ENCODE peak calls at places on chromosomes 3 and 15, in six cellular contexts. One of them, this sample, is unnamed.

GRCh38 chr3:127775398-127776109 is 46.8 kb downstream of the MGLL start:
- DNase-seq in A549: no peak
- DNase-seq in HepG2: no peak
- DNase-seq in endothelial cell of umbilical vein: peak
- DNase-seq in K562: no peak
- DNase-seq in GM12878: no peak
- DNase-seq in this sample: peak

GRCh38 chr3:153959321-153959717 is 161.9 kb upstream of the ARHGEF26 start:
- DNase-seq in A549: no peak
- DNase-seq in HepG2: no peak
- DNase-seq in endothelial cell of umbilical vein: no peak
- DNase-seq in K562: no peak
- DNase-seq in GM12878: no peak
- DNase-seq in this sample: no peak

GRCh38 chr3:114093001-114093350 is 36.4 kb downstream of the QTRT2 start:
- DNase-seq in A549: no peak
- DNase-seq in HepG2: no peak
- DNase-seq in endothelial cell of umbilical vein: no peak
- DNase-seq in K562: no peak
- DNase-seq in GM12878: no peak
- DNase-seq in this sample: no peak

GRCh38 chr3:183481582-183481981 is 53.2 kb upstream of the MCF2L2 start:
- DNase-seq in A549: no peak
- DNase-seq in HepG2: no peak
- DNase-seq in endothelial cell of umbilical vein: no peak
- DNase-seq in K562: no peak
- DNase-seq in GM12878: no peak
- DNase-seq in this sample: no peak

GRCh38 chr3:126618021-126618420 is 36.9 kb downstream of the TXNRD3 start:
- DNase-seq in A549: no peak
- DNase-seq in HepG2: no peak
- DNase-seq in endothelial cell of umbilical vein: no peak
- DNase-seq in K562: no peak
- DNase-seq in GM12878: no peak
- DNase-seq in this sample: no peak

GRCh38 chr15:69908518-69909420 is 188.9 kb downstream of the TLE3 start:
- DNase-seq in A549: no peak
- DNase-seq in HepG2: no peak
- DNase-seq in endothelial cell of umbilical vein: no peak
- DNase-seq in K562: no peak
- DNase-seq in GM12878: no peak
- DNase-seq in this sample: no peak

GRCh38 chr15:31328999-31329639 is 2.5 kb downstream of the KLF13 start:
- DNase-seq in A549: no peak
- DNase-seq in HepG2: no peak
- DNase-seq in endothelial cell of umbilical vein: no peak
- DNase-seq in K562: peak
- DNase-seq in GM12878: no peak
- DNase-seq in this sample: no peak

GRCh38 chr3:194680888-194681615 is 4.6 kb upstream of the FAM43A start:
- DNase-seq in A549: no peak
- DNase-seq in HepG2: no peak
- DNase-seq in endothelial cell of umbilical vein: no peak
- DNase-seq in K562: no peak
- DNase-seq in GM12878: no peak
- DNase-seq in this sample: no peak

GRCh38 chr3:138578961-138579574 is 15.0 kb downstream of the CEP70 start:
- DNase-seq in A549: no peak
- DNase-seq in HepG2: no peak
- DNase-seq in endothelial cell of umbilical vein: no peak
- DNase-seq in K562: peak
- DNase-seq in GM12878: no peak
- DNase-seq in this sample: no peak

GRCh38 chr3:40179016-40179415 is 130.5 kb upstream of the EIF1B start:
- DNase-seq in A549: peak
- DNase-seq in HepG2: peak
- DNase-seq in endothelial cell of umbilical vein: peak
- DNase-seq in K562: peak
- DNase-seq in GM12878: no peak
- DNase-seq in this sample: peak

GRCh38 chr3:55282994-55283393 is 204.1 kb downstream of the WNT5A start:
- DNase-seq in A549: no peak
- DNase-seq in HepG2: no peak
- DNase-seq in endothelial cell of umbilical vein: no peak
- DNase-seq in K562: no peak
- DNase-seq in GM12878: no peak
- DNase-seq in this sample: no peak

GRCh38 chr3:15159501-15160136 is 46.4 kb upstream of the CAPN7 start:
- DNase-seq in A549: no peak
- DNase-seq in HepG2: peak
- DNase-seq in endothelial cell of umbilical vein: peak
- DNase-seq in K562: no peak
- DNase-seq in GM12878: peak
- DNase-seq in this sample: peak

GRCh38 chr3:136120373-136121348 is 75.5 kb downstream of the MSL2 start:
- DNase-seq in A549: no peak
- DNase-seq in HepG2: no peak
- DNase-seq in endothelial cell of umbilical vein: no peak
- DNase-seq in K562: no peak
- DNase-seq in GM12878: no peak
- DNase-seq in this sample: no peak

GRCh38 chr3:5787863-5788488 is 600.5 kb downstream of the EDEM1 start:
- DNase-seq in A549: no peak
- DNase-seq in HepG2: no peak
- DNase-seq in endothelial cell of umbilical vein: no peak
- DNase-seq in K562: peak
- DNase-seq in GM12878: no peak
- DNase-seq in this sample: peak

GRCh38 chr15:34365073-34365825 is 1.7 kb downstream of the LPCAT4 start:
- DNase-seq in A549: no peak
- DNase-seq in HepG2: no peak
- DNase-seq in endothelial cell of umbilical vein: no peak
- DNase-seq in K562: no peak
- DNase-seq in GM12878: no peak
- DNase-seq in this sample: peak

GRCh38 chr3:39107056-39107873 is at the start of the genes GORASP1 and TTC21A:
- DNase-seq in A549: peak
- DNase-seq in HepG2: peak
- DNase-seq in endothelial cell of umbilical vein: peak
- DNase-seq in K562: peak
- DNase-seq in GM12878: no peak
- DNase-seq in this sample: peak

GRCh38 chr3:30232546-30232945 is 373.9 kb upstream of the TGFBR2 start:
- DNase-seq in A549: no peak
- DNase-seq in HepG2: no peak
- DNase-seq in endothelial cell of umbilical vein: no peak
- DNase-seq in K562: no peak
- DNase-seq in GM12878: no peak
- DNase-seq in this sample: no peak

GRCh38 chr15:32990071-32990470 is 204.4 kb downstream of the FMN1 start:
- DNase-seq in A549: no peak
- DNase-seq in HepG2: no peak
- DNase-seq in endothelial cell of umbilical vein: no peak
- DNase-seq in K562: no peak
- DNase-seq in GM12878: no peak
- DNase-seq in this sample: no peak

GRCh38 chr15:32994810-32995424 is 199.6 kb downstream of the FMN1 start:
- DNase-seq in A549: peak
- DNase-seq in HepG2: peak
- DNase-seq in endothelial cell of umbilical vein: peak
- DNase-seq in K562: peak
- DNase-seq in GM12878: no peak
- DNase-seq in this sample: peak

GRCh38 chr15:32998182-32998581 is 196.3 kb downstream of the FMN1 start:
- DNase-seq in A549: no peak
- DNase-seq in HepG2: no peak
- DNase-seq in endothelial cell of umbilical vein: no peak
- DNase-seq in K562: no peak
- DNase-seq in GM12878: no peak
- DNase-seq in this sample: no peak

GRCh38 chr15:32991544-32992192 is 202.8 kb downstream of the FMN1 start:
- DNase-seq in A549: no peak
- DNase-seq in HepG2: no peak
- DNase-seq in endothelial cell of umbilical vein: no peak
- DNase-seq in K562: no peak
- DNase-seq in GM12878: no peak
- DNase-seq in this sample: no peak

GRCh38 chr15:32993285-32993684 is 201.2 kb downstream of the FMN1 start:
- DNase-seq in A549: peak
- DNase-seq in HepG2: no peak
- DNase-seq in endothelial cell of umbilical vein: no peak
- DNase-seq in K562: no peak
- DNase-seq in GM12878: no peak
- DNase-seq in this sample: peak
- TF ChIP-seq MYC in A549: no peak
- TF ChIP-seq MYC in HepG2: no peak
- TF ChIP-seq MYC in endothelial cell of umbilical vein: no peak
- TF ChIP-seq MYC in K562: no peak
- TF ChIP-seq MYC in GM12878: no peak
- TF ChIP-seq MYC in this sample: no peak

GRCh38 chr3:12963869-12964712 is 109.1 kb downstream of the IQSEC1 start:
- DNase-seq in A549: no peak
- DNase-seq in HepG2: peak
- DNase-seq in endothelial cell of umbilical vein: peak
- DNase-seq in K562: peak
- DNase-seq in GM12878: no peak
- DNase-seq in this sample: no peak

GRCh38 chr3:12965999-12966846 is 107.0 kb downstream of the IQSEC1 start:
- DNase-seq in A549: no peak
- DNase-seq in HepG2: no peak
- DNase-seq in endothelial cell of umbilical vein: peak
- DNase-seq in K562: no peak
- DNase-seq in GM12878: no peak
- DNase-seq in this sample: no peak

GRCh38 chr3:12966847-12967750 is 106.1 kb downstream of the IQSEC1 start:
- DNase-seq in A549: no peak
- DNase-seq in HepG2: no peak
- DNase-seq in endothelial cell of umbilical vein: peak
- DNase-seq in K562: peak
- DNase-seq in GM12878: no peak
- DNase-seq in this sample: peak

GRCh38 chr3:12963184-12963868 is 109.9 kb downstream of the IQSEC1 start:
- DNase-seq in A549: no peak
- DNase-seq in HepG2: no peak
- DNase-seq in endothelial cell of umbilical vein: no peak
- DNase-seq in K562: no peak
- DNase-seq in GM12878: no peak
- DNase-seq in this sample: no peak

DNA sequence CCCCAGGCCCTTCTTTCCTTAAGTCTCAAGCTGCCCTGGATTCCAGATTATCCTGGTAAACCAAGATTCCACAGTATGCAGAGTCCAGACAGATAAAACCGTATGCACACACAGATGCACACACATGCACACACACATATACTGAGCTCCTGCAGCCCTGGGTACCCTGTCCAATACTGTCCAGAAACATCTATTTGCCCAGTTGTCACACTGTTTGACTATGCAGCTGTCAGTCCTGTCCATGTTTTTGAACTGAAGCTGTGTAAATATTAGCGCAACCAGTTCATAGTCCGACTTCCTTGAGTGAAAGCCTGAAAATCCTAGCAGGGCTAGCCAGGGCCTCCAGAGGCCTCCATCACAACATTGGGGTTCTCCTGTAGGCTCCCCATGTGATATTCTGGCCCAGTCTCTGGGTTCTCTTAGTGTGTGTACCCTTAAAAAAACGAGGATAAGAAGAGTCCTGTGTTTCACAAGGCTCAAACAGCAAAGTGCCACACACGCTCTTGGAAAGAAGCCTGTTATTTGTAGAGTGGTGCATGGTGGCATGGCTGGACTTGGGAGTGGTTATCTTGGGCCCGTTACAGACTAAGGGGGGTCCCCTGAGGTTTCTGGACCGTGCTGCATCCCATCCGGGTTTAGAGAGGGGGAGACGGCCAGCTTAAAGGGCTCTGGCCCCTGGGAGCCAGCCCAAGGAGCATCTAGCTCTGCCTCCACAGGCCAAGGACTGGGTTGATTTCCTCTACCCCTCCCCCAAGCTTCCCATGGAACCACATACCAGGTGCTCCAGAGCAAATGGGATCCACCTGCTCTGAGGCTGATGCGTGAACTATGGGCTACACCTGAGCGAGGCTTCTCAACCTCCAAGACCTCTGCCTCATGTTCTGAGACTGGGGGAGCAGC is 108.3 kb downstream of the IQSEC1 start:
- DNase-seq in A549: peak
- DNase-seq in HepG2: peak
- DNase-seq in endothelial cell of umbilical vein: no peak
- DNase-seq in K562: no peak
- DNase-seq in GM12878: no peak
- DNase-seq in this sample: no peak
- TF ChIP-seq MAX in A549: no peak
- TF ChIP-seq MAX in HepG2: peak
- TF ChIP-seq MAX in endothelial cell of umbilical vein: no peak
- TF ChIP-seq MAX in K562: no peak
- TF ChIP-seq MAX in GM12878: no peak
- TF ChIP-seq MAX in this sample: no peak

GRCh38 chr3:28917895-28918294 is 363.0 kb upstream of the RBMS3 start:
- DNase-seq in A549: no peak
- DNase-seq in HepG2: no peak
- DNase-seq in endothelial cell of umbilical vein: no peak
- DNase-seq in K562: no peak
- DNase-seq in GM12878: no peak
- DNase-seq in this sample: no peak

GRCh38 chr3:28916713-28917499 is 364.0 kb upstream of the RBMS3 start:
- DNase-seq in A549: peak
- DNase-seq in HepG2: no peak
- DNase-seq in endothelial cell of umbilical vein: peak
- DNase-seq in K562: no peak
- DNase-seq in GM12878: peak
- DNase-seq in this sample: peak

GRCh38 chr3:28912120-28912885 is 368.6 kb upstream of the RBMS3 start:
- DNase-seq in A549: no peak
- DNase-seq in HepG2: no peak
- DNase-seq in endothelial cell of umbilical vein: no peak
- DNase-seq in K562: no peak
- DNase-seq in GM12878: no peak
- DNase-seq in this sample: no peak

GRCh38 chr3:28915711-28916481 is 365.0 kb upstream of the RBMS3 start:
- DNase-seq in A549: peak
- DNase-seq in HepG2: no peak
- DNase-seq in endothelial cell of umbilical vein: peak
- DNase-seq in K562: no peak
- DNase-seq in GM12878: no peak
- DNase-seq in this sample: peak
- TF ChIP-seq CTCF in A549: peak
- TF ChIP-seq CTCF in HepG2: no peak
- TF ChIP-seq CTCF in endothelial cell of umbilical vein: peak
- TF ChIP-seq CTCF in K562: no peak
- TF ChIP-seq CTCF in GM12878: peak
- TF ChIP-seq CTCF in this sample: no peak

DNA sequence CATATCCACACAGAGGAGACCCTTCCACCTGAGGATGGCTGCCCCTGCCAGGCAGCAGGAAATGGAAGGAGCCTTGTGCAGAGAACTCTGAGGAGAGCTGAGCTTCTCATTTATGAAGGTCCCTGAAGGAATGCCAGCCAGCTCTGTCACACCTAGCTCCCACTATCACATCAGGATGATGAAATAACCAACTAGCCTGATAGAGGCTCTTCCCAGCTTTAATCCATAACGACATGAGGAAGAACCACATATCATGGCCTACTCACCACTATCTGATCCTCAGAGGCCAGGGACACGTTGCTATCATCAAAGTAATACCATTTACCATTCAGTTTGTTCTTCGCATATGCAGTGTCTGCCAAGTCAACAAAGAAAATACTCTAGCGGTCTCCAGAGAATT is 1.5 kb upstream of the C3orf62 start:
- DNase-seq in A549: no peak
- DNase-seq in HepG2: no peak
- DNase-seq in endothelial cell of umbilical vein: no peak
- DNase-seq in K562: no peak
- DNase-seq in GM12878: no peak
- DNase-seq in this sample: no peak
- TF ChIP-seq MYC in A549: no peak
- TF ChIP-seq MYC in HepG2: no peak
- TF ChIP-seq MYC in endothelial cell of umbilical vein: no peak
- TF ChIP-seq MYC in K562: no peak
- TF ChIP-seq MYC in GM12878: no peak
- TF ChIP-seq MYC in this sample: no peak

This sample was measured in NB4.